ENCODE peak calls at places on chromosome 1, in seven cellular contexts. Z, S, M, Q, W, X and F are unnamed samples.

GRCh38 chr1:7232936-7233540 is 447.8 kb downstream of the CAMTA1 start:
- DNase-seq in Q (no peak), M (no peak), X (no peak), Z (no peak), S (no peak), W (no peak), F (no peak)

GRCh38 chr1:28812669-28813468 is 899 bp downstream of the OPRD1 start:
- DNase-seq in Q (no peak), M (no peak), Z (no peak), W (no peak), X (no peak), S (no peak), F (peak)

GRCh38 chr1:39214998-39215873 is 10.7 kb downstream of the MACF1 start:
- DNase-seq in X (no peak), W (peak), S (no peak), M (no peak), Q (peak), Z (no peak), F (no peak)

GRCh38 chr1:64956241-64956640 is 10.1 kb downstream of the JAK1 start:
- DNase-seq in X (no peak), W (no peak), M (no peak), Z (no peak), S (peak), Q (no peak), F (no peak)

GRCh38 chr1:170840371-170840770 is 95.0 kb upstream of the MROH9 start:
- DNase-seq in M (no peak), Q (no peak), X (no peak), Z (no peak), W (no peak), S (no peak), F (no peak)

GRCh38 chr1:233295775-233296322 is 324 bp upstream of the PCNX2 start:
- DNase-seq in Z (no peak), Q (no peak), X (no peak), S (peak), M (peak), W (no peak), F (no peak)

GRCh38 chr1:25820247-25821111 is 725 bp downstream of the MTFR1L start:
- DNase-seq in S (peak), Z (no peak), W (peak), M (peak), X (peak), Q (peak), F (peak)

GRCh38 chr1:153548722-153549695 is at the start of gene S100A3:
- DNase-seq in X (peak), W (no peak), S (peak), M (no peak), Q (peak), Z (no peak), F (no peak)

GRCh38 chr1:106439475-106439874 is 617.0 kb upstream of the PRMT6 start:
- DNase-seq in Z (no peak), W (no peak), M (no peak), S (no peak), X (no peak), Q (no peak), F (no peak)

GRCh38 chr1:196007763-196008162 is 600.5 kb downstream of the KCNT2 start:
- DNase-seq in Z (no peak), W (no peak), S (no peak), X (no peak), M (no peak), Q (no peak), F (no peak)

GRCh38 chr1:59343576-59343840 is 46.6 kb downstream of the FGGY start:
- DNase-seq in Z (no peak), Q (no peak), S (no peak), X (no peak), M (no peak), W (no peak), F (no peak)

GRCh38 chr1:111496398-111496797 is 7.0 kb downstream of the ADORA3 start:
- DNase-seq in Q (no peak), Z (no peak), S (no peak), X (no peak), M (no peak), W (no peak), F (no peak)

GRCh38 chr1:93732514-93732913 is 50.9 kb upstream of the BCAR3 start:
- DNase-seq in Q (no peak), W (peak), Z (no peak), M (no peak), X (no peak), S (no peak), F (no peak)
- TF ChIP-seq CTCF in Q (peak), W (peak), Z (no peak), M (peak), X (no peak), S (peak), F (no peak)

DNA sequence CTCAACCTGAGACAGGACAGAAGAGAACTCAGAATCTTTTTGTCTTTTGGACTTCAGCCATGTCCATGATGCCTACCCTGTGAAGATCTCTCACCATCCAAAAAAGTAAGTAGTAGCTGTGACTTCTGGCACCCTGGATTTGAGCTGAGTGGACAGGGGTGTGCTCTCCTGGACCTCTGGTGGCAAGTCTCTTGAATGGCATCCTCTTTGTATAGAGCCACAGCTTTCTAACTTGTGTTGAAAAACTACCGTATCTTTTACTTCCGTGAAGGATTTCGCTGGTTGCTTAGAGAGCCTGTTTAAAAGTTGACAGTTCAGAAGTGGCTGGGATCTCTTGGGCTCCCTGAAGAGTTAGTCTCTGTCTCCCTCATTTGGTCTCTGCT is 1.8 kb downstream of the MFN2 start:
- DNase-seq in M (no peak), Q (no peak), S (no peak), Z (no peak), X (no peak), W (peak), F (no peak)
- TF ChIP-seq CTCF in M (no peak), Q (peak), S (no peak), Z (no peak), X (no peak), W (peak), F (no peak)

DNA sequence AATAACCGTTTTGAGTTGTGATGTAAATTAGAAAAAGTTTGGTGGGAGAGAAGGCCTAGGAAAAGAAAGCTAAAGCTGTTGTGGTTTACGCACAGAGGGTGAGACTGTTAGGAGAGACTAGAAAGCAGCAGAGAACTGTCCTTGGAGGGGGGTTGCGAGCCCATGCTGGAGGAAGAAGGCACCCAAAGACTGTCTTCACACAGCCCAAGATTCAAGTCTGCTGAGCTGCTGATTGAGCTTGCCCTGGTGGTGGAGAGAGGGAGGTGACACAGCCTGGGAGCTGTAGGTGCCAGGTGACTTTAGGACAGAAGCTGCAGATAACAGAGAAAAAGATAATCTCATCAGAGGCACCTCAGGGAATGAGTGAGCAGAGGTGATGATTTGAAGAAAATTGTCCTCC is 18.3 kb upstream of the TLR5 start:
- DNase-seq in S (no peak), X (no peak), M (no peak), Z (no peak), Q (no peak), W (no peak), F (no peak)
- TF ChIP-seq CTCF in S (no peak), X (no peak), M (peak), Z (no peak), Q (no peak), W (no peak), F (no peak)

DNA sequence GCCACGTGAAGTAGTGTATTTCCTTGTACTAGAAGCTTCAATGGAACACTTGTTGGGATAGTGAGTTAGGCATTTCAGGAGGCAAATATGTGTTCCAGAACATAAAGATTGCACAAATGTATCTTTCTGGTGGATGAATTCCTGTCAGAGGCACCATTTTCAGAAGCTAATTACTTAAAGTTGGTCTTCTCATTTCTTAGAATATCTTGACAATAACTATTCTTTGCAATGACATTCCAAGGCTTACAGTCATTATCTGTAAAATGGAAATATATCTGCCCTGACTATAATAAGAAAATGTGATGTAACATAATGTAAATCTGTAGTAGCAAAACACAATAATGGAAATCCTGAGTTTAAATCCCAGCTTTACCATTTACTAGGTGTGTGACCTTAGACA is 2.7 kb downstream of the VCAM1 start:
- DNase-seq in W (no peak), Z (no peak), X (no peak), M (no peak), S (peak), Q (no peak), F (no peak)
- TF ChIP-seq CTCF in W (no peak), Z (no peak), X (no peak), M (no peak), S (no peak), Q (no peak), F (no peak)

GRCh38 chr1:50080904-50081586 is 27.7 kb upstream of the ELAVL4 start:
- DNase-seq in X (no peak), Q (no peak), M (peak), Z (no peak), S (no peak), W (no peak), F (no peak)
- TF ChIP-seq CTCF in X (no peak), Q (no peak), M (peak), Z (no peak), S (no peak), W (no peak), F (peak)

GRCh38 chr1:63917571-63918394 is 144.0 kb downstream of the ROR1 start:
- DNase-seq in M (peak), S (no peak), W (peak), Q (no peak), Z (no peak), X (no peak), F (no peak)
- TF ChIP-seq CTCF in M (peak), S (peak), W (peak), Q (no peak), Z (no peak), X (no peak), F (peak)

DNA sequence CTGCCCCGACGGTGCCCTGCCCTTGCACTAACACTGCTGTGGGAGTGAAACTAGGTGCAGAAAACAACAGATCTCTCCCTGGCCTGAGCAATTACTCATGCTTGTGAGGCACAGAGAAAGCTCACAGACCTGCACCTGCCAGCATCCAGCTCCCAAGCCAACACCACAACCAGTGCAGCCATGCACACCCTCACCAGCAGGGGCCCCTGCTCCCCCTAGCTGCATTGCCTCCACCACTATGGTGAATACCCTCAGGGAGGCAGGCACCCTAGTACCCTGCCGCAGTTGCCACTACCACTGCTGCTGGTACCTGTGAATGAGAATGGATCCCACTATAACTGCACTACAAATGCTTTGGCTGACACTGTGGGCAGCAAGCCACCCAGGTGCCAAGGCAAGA is 7.1 kb upstream of the DIRAS3 start:
- DNase-seq in M (no peak), X (no peak), Z (no peak), Q (no peak), S (no peak), W (no peak), F (no peak)
- TF ChIP-seq CTCF in M (peak), X (no peak), Z (no peak), Q (no peak), S (no peak), W (peak), F (no peak)

DNA sequence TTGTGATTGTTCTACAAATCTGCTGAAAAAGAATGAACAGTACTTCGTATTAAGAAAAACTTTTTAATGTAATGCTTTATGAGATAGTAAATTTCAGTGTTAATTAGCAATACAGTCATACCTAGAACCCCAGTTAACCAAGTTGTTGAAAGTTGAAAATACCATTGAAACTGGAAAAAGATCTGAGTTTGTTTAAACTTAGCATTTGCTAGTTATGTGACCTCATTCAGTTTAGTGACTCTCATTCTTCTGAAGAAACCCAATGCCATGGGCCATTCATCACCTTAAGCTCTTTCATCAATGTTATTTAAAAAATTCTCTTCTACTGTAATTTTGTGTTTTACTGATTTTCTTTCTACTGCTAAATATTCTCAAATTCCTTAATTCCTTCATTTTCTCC is 20.2 kb downstream of the RCOR3 start:
- DNase-seq in Z (no peak), X (no peak), Q (no peak), M (no peak), S (no peak), W (no peak), F (no peak)
- TF ChIP-seq CTCF in Z (no peak), X (no peak), Q (no peak), M (no peak), S (no peak), W (no peak), F (no peak)

DNA sequence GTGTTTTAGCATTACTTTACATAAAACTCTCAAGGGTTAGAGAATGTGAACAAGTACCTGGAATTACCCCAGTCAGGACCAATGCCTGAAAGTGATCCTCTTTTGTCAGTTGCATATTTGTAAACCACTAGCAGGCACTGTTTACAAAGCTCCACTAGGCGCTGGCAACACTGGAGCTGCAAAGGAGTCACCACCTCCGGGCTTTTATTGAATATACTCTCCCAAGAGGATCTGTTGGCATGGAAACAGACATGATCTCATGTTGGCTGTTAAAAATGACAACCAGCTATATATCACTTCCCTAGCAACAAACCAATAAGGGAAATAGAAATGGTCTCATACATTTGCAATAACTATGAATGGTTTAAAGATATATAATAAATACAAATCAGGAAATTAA is 116.0 kb downstream of the TTLL7 start:
- DNase-seq in W (peak), Q (peak), X (no peak), M (peak), Z (no peak), S (peak), F (no peak)
- TF ChIP-seq CTCF in W (peak), Q (no peak), X (no peak), M (peak), Z (no peak), S (peak), F (no peak)